ENCODE peak calls at places on chromosomes 3 and 15, in four cellular contexts. L is H1, Y is HepG2, W is GM12878. M is an unnamed sample.

GRCh38 chr15:78207641-78208340 is 26.6 kb downstream of the ACSBG1 start:
- DNase-seq in L (peak; percentile 40), Y (no peak), W (no peak), M (no peak)

GRCh38 chr3:82973810-82974209 is 1212.4 kb upstream of the GBE1 start:
- DNase-seq in L (no peak), Y (no peak), W (no peak), M (no peak)

GRCh38 chr3:165443664-165444063 is 247.5 kb upstream of the SLITRK3 start:
- DNase-seq in L (no peak), Y (no peak), W (no peak), M (no peak)

GRCh38 chr15:86743283-86743903 is 663.7 kb downstream of the AGBL1 start:
- DNase-seq in L (peak; percentile 82), Y (peak; percentile 1), W (no peak), M (peak; percentile 65)

GRCh38 chr3:150132101-150132749 is 161.5 kb upstream of the PFN2 start:
- DNase-seq in L (no peak), Y (no peak), W (no peak), M (no peak)

GRCh38 chr15:66580643-66581042 is 14.8 kb upstream of the LCTL start:
- DNase-seq in L (no peak), Y (no peak), W (no peak), M (no peak)

GRCh38 chr15:60620707-60621106 is 141.8 kb upstream of the ICE2 start:
- DNase-seq in L (peak; percentile 74), Y (no peak), W (no peak), M (no peak)

GRCh38 chr3:30350011-30350410 is 256.4 kb upstream of the TGFBR2 start:
- DNase-seq in L (no peak), Y (peak; percentile 38), W (no peak), M (no peak)

GRCh38 chr15:100707229-100707628 is 104.8 kb downstream of the ASB7 start:
- DNase-seq in L (no peak), Y (no peak), W (no peak), M (no peak)

GRCh38 chr3:117898722-117899121 is 1135.9 kb downstream of the IGSF11 start:
- DNase-seq in L (no peak), Y (peak; percentile 14), W (no peak), M (peak; percentile 42)

GRCh38 chr3:12967751-12968209 is 105.4 kb downstream of the IQSEC1 start:
- DNase-seq in L (peak; percentile 87), Y (peak; percentile 88), W (no peak), M (peak; percentile 75)

GRCh38 chr3:6825527-6825926 is 35.4 kb upstream of the GRM7 start:
- DNase-seq in L (no peak), Y (no peak), W (no peak), M (no peak)

GRCh38 chr15:100766225-100767001 is 113.2 kb upstream of the ALDH1A3 start:
- DNase-seq in L (no peak), Y (no peak), W (no peak), M (no peak)

GRCh38 chr3:71926242-71926560 is 141.3 kb upstream of the PROK2 start:
- DNase-seq in L (peak; percentile 70), Y (peak; percentile 39), W (no peak), M (peak; percentile 88)

GRCh38 chr3:190094201-190094718 is 26.4 kb downstream of the P3H2 start:
- DNase-seq in L (no peak), Y (no peak), W (no peak), M (no peak)

GRCh38 chr3:128498127-128498626 is 5.2 kb upstream of the GATA2 start:
- DNase-seq in L (no peak), Y (no peak), W (no peak), M (no peak)

GRCh38 chr3:55481918-55482495 is 5.1 kb downstream of the WNT5A start:
- DNase-seq in L (no peak), Y (no peak), W (no peak), M (no peak)

GRCh38 chr3:49813497-49814174 is at the start of gene UBA7:
- DNase-seq in L (no peak), Y (peak; percentile 74), W (no peak), M (no peak)

GRCh38 chr3:134485075-134485536 is 679 bp downstream of the ANAPC13 start:
- DNase-seq in L (no peak), Y (peak; percentile 25), W (no peak), M (no peak)

GRCh38 chr3:55959681-55960080 is 472.6 kb upstream of the WNT5A start:
- DNase-seq in L (no peak), Y (no peak), W (no peak), M (no peak)

GRCh38 chr3:42600958-42601675 is 631 bp downstream of the NKTR start:
- DNase-seq in L (peak; percentile 83), Y (peak; percentile 16), W (no peak), M (peak; percentile 49)

GRCh38 chr3:27721717-27722564 is at the start of gene EOMES:
- DNase-seq in L (peak; percentile 84), Y (peak; percentile 30), W (no peak), M (peak; percentile 67)

GRCh38 chr3:149936812-149937230 is 33.9 kb downstream of the PFN2 start:
- DNase-seq in L (peak; percentile 63), Y (peak; percentile 47), W (peak; percentile 37), M (peak; percentile 69)

GRCh38 chr3:111068574-111068973 is 3.0 kb upstream of the NECTIN3 start:
- DNase-seq in L (no peak), Y (peak; percentile 33), W (no peak), M (no peak)

GRCh38 chr3:111069974-111070751 is 1.5 kb upstream of the NECTIN3 start:
- DNase-seq in L (no peak), Y (no peak), W (no peak), M (no peak)

GRCh38 chr3:111071257-111072015 is at the start of gene NECTIN3:
- DNase-seq in L (peak; percentile 89), Y (peak; percentile 90), W (no peak), M (peak; percentile 80)

GRCh38 chr3:111072016-111072891 is 638 bp downstream of the NECTIN3 start:
- DNase-seq in L (peak; percentile 64), Y (peak; percentile 5), W (no peak), M (no peak)

DNA sequence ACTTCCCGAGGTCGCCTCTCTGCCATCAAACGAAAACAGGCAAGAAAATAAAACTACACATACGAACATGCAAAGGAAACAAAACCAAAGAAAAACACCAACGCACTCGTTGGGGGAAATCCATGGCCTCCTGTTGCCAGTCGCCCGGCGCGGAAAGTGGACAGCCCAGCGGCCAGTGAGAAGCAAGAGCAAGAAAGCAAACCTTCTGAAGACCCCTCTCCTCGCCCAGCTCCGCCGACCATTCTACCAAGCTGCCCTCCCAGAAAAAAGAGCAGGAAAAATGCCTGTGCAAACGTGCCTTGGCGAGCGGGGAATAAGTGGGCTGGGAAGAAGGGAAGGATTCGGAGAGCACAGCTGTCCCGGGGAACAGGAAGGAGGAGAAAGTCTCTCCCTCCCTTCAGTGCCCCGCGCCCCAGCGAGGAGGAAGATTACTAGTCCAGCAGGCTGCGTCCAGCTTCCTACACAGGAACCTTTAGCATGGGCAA is 802 bp upstream of the NECTIN3 start:
- DNase-seq in L (no peak), Y (peak; percentile 5), W (no peak), M (no peak)
- TF ChIP-seq SUZ12 in L (no peak), Y (no peak), W (no peak), M (no peak)

DNA sequence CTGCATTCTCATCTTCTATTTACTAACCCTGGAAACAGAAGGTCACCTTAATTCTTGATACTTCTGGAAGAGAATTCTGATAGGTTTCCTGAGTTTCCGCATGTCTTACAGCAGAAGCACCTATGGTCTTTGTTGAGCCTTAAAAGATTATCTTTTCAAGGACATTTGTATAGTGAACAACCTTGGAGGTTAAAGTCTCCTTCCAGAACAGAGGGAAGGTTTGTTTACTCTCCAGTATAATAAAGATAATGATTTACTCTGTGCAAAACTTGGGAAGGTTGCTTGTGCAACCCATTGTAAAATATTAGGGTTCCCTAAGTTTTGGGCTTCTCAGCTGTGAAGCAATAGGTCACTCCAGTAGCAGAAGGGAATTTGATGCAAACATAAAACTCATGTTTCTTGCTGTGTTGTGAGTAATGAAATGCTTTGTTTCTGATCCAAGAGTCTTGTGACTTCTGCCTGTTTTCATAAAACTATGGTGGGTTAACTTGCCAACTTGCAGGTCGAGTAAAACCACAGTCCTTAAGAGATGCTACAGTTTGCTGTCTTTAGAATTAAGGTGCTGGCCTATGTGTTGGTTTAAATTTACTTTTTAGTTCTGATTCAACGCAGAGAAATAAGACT is 177.5 kb downstream of the SUCNR1 start:
- DNase-seq in L (no peak), Y (no peak), W (no peak), M (no peak)
- H3K9ac ChIP-seq in L (no peak overlapping the region), Y (no peak overlapping the region), W (no peak overlapping the region), M (no peak overlapping the region)

DNA sequence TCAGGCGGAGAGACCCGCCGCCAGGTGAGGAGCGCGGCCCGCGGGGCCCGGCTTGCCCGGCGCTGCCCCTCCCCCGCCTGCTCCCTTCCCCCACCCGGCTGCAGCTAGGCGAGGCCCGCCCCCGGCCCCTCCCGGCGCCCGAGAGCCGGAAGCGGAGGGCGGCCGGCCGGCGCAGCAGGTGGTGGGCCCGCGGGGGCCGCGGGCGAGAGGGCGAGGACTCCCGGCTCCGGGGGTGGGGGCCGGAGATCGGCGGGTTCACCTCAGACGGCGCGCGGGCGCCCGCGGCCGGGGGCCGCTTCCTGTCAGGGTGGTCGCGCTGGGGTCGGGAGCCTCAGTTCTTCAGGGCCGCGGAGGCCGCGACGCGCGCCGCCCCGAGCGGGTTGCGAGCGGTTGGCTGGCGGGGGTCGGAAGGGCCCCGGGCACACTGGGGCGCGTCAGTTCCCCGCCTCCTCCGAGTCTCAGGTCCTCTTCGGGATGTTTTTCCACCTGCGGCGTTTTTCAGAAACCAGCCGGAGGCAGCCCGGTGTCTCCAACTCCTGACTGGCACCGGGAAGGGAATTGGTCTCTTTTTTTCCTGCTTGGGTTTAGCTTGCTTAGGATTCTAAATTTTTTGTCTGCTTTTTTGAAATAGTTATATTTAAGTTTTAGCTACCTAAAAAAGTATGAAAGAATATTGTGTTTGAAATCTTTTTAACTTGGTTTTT is 462 bp downstream of the ZFAND6 start:
- DNase-seq in L (no peak), Y (peak; percentile 24), W (no peak), M (peak; percentile 44)
- TF ChIP-seq SUZ12 in L (no peak), Y (no peak), W (no peak), M (no peak)

GRCh38 chr3:101809178-101810022 is 30.4 kb downstream of the NXPE3 start:
- DNase-seq in L (no peak), Y (peak; percentile 29), W (no peak), M (peak; percentile 13)
- H3K9ac ChIP-seq in L (no peak overlapping the region), Y (no peak overlapping the region), W (no peak overlapping the region), M (no peak overlapping the region)

GRCh38 chr15:71207141-71207540 is 91.9 kb downstream of the THSD4 start:
- DNase-seq in L (no peak), Y (no peak), W (no peak), M (no peak)
- TF ChIP-seq SUZ12 in L (no peak), Y (no peak), W (no peak), M (no peak)

GRCh38 chr3:15927969-15928368 is 130.2 kb upstream of the ANKRD28 start:
- DNase-seq in L (no peak), Y (no peak), W (no peak), M (no peak)
- H3K9ac ChIP-seq in L (no peak overlapping the region), Y (no peak overlapping the region), W (no peak overlapping the region), M (no peak overlapping the region)

GRCh38 chr3:9942164-9942563 is 8.5 kb downstream of the CRELD1 start:
- DNase-seq in L (no peak), Y (no peak), W (no peak), M (no peak)

GRCh38 chr3:9935966-9936365 is 2.3 kb downstream of the CRELD1 start:
- DNase-seq in L (no peak), Y (no peak), W (no peak), M (no peak)

GRCh38 chr3:9937839-9938238 is 4.2 kb downstream of the CRELD1 start:
- DNase-seq in L (no peak), Y (no peak), W (no peak), M (no peak)

GRCh38 chr3:9940746-9941145 is 7.1 kb downstream of the CRELD1 start:
- DNase-seq in L (no peak), Y (no peak), W (no peak), M (no peak)

GRCh38 chr3:9938966-9939365 is 5.3 kb downstream of the CRELD1 start:
- DNase-seq in L (no peak), Y (no peak), W (no peak), M (no peak)
- TF ChIP-seq SUZ12 in L (no peak), Y (no peak), W (no peak), M (no peak)

GRCh38 chr3:114447950-114448479 is 154.2 kb downstream of the TIGIT start:
- DNase-seq in L (no peak), Y (no peak), W (no peak), M (no peak)
- H3K9ac ChIP-seq in L (no peak overlapping the region), Y (no peak overlapping the region), W (peak overlapping the region; percentile 18), M (no peak overlapping the region)